ENCODE peak calls at places on chromosomes 2 and 18, in eight cellular contexts. D is left ventricle myocardium inferior, V is neuronal stem cell, L is fibroblast of villous mesenchyme, F is GM23248, J is colonic mucosa, K is fibroblast of pulmonary artery, O is breast epithelium. T is an unnamed sample.

GRCh38 chr2:217732995-217733394 is 269.8 kb downstream of the TNS1 start:
- DNase-seq in D (no peak), V (no peak), L (no peak), F (peak; percentile 86), J (no peak), K (peak; percentile 27), O (no peak), T (no peak)

GRCh38 chr2:181685150-181685688 is 4.9 kb upstream of the NEUROD1 start:
- DNase-seq in D (no peak), V (no peak), L (no peak), F (peak; percentile 50), J (no peak), K (peak; percentile 30), O (no peak), T (no peak)

GRCh38 chr2:98459776-98460175 is 15.1 kb downstream of the INPP4A start:
- DNase-seq in D (no peak), V (no peak), L (peak; percentile 34), F (no peak), J (no peak), K (no peak), O (no peak), T (no peak)

GRCh38 chr2:42770288-42771131 is 6.6 kb upstream of the OXER1 start:
- DNase-seq in D (no peak), V (peak; percentile 45), L (peak; percentile 61), F (peak; percentile 51), J (no peak), K (peak; percentile 64), O (no peak), T (no peak)

GRCh38 chr2:241069821-241070281 is 32.2 kb downstream of the MTERF4 start:
- DNase-seq in D (no peak), V (no peak), L (no peak), F (no peak), J (no peak), K (no peak), O (no peak), T (no peak)

GRCh38 chr2:160301420-160301819 is 101.3 kb upstream of the ITGB6 start:
- DNase-seq in D (no peak), V (no peak), L (no peak), F (peak; percentile 84), J (no peak), K (no peak), O (no peak), T (no peak)

GRCh38 chr2:88880441-88880953 is 189.0 kb downstream of the RPIA start:
- DNase-seq in D (no peak), V (peak; percentile 57), L (peak; percentile 50), F (peak; percentile 64), J (peak; percentile 53), K (peak; percentile 69), O (no peak), T (no peak)

GRCh38 chr18:45777393-45777792 is 48.1 kb upstream of the SIGLEC15 start:
- DNase-seq in D (no peak), V (no peak), L (peak; percentile 57), F (peak; percentile 92), J (no peak), K (peak; percentile 82), O (no peak), T (no peak)

GRCh38 chr2:11111811-11112425 is 43.3 kb upstream of the SLC66A3 start:
- DNase-seq in D (no peak), V (no peak), L (no peak), F (no peak), J (no peak), K (no peak), O (no peak), T (no peak)

GRCh38 chr18:70024829-70025228 is 77.2 kb upstream of the CD226 start:
- DNase-seq in D (no peak), V (no peak), L (no peak), F (no peak), J (no peak), K (no peak), O (no peak), T (no peak)

GRCh38 chr2:176494949-176495353 is 225.7 kb downstream of the MTX2 start:
- DNase-seq in D (peak; percentile 49), V (no peak), L (no peak), F (peak; percentile 54), J (no peak), K (peak; percentile 66), O (no peak), T (no peak)

GRCh38 chr2:182101263-182101662 is 115.6 kb downstream of the PPP1R1C start:
- DNase-seq in D (no peak), V (no peak), L (no peak), F (peak; percentile 3), J (no peak), K (peak; percentile 4), O (no peak), T (no peak)

GRCh38 chr2:106139575-106139935 is 54.5 kb downstream of the UXS1 start:
- DNase-seq in D (no peak), V (no peak), L (no peak), F (no peak), J (no peak), K (no peak), O (no peak), T (no peak)

GRCh38 chr2:3223080-3223923 is 154.3 kb downstream of the EIPR1 start:
- DNase-seq in D (no peak), V (no peak), L (peak; percentile 50), F (peak; percentile 53), J (no peak), K (peak; percentile 77), O (no peak), T (peak; percentile 63)

GRCh38 chr2:10042301-10043161 is 819 bp upstream of the KLF11 start:
- DNase-seq in D (peak; percentile 89), V (no peak), L (peak; percentile 92), F (peak; percentile 89), J (peak; percentile 80), K (peak; percentile 81), O (no peak), T (peak; percentile 64)
- H3K4me3 ChIP-seq in D (peak overlapping the region; percentile 67), V (peak overlapping the region; percentile 57), L (peak overlapping the region; percentile 66), F (peak overlapping the region; percentile 74), J (peak overlapping the region; percentile 22), K (peak overlapping the region; percentile 56), O (peak overlapping the region; percentile 94), T (peak overlapping the region; percentile 64)

GRCh38 chr2:102764083-102764482 is 2.3 kb downstream of the TMEM182 start:
- DNase-seq in D (no peak), V (no peak), L (peak; percentile 8), F (no peak), J (no peak), K (peak; percentile 10), O (no peak), T (no peak)
- H3K4me3 ChIP-seq in D (peak overlapping the region; percentile 63), V (no peak overlapping the region), L (no peak overlapping the region), F (no peak overlapping the region), J (no peak overlapping the region), K (no peak overlapping the region), O (no peak overlapping the region), T (no peak overlapping the region)

DNA sequence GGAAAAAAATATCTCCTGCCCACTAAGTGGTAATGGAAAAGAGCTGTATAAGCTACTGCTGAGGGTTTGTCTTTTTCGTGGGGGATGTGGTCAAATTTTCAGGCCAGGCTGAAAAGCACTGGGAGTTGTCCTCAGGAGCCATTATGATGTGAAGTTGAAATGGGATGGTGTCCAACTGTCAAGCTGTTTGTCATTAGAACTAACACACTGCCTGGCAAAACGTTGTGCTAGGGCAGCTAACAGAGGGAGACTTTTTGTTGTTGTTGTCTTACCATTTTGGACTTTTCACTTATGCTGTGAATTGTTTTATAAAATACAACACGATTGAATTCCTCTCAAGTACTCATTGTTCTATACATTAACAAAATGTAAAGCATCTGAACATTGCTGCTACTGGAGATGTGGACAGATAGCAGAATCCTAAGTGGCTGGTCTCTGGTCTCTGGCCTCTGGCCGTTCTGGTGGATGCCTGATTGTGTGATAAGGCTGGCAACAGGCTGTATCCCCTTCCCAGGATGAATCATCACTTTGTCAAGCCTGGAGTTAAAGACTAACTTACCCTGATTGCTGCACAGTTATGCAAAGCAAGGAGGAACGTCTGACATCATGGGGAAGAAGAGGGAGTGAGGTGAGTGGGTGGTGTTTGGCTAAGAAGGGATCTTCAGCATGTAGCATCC is 2.3 kb downstream of the MYO1B start:
- DNase-seq in D (no peak), V (no peak), L (peak; percentile 95), F (peak; percentile 95), J (peak; percentile 76), K (peak; percentile 94), O (no peak), T (no peak)
- H3K4me3 ChIP-seq in D (peak overlapping the region; percentile 92), V (no peak overlapping the region), L (peak overlapping the region; percentile 89), F (peak overlapping the region; percentile 94), J (peak overlapping the region; percentile 88), K (peak overlapping the region; percentile 78), O (peak overlapping the region; percentile 91), T (no peak overlapping the region)

GRCh38 chr2:186614373-186614772 is 24.5 kb downstream of the ITGAV start:
- DNase-seq in D (no peak), V (no peak), L (no peak), F (no peak), J (no peak), K (no peak), O (no peak), T (no peak)
- H3K4me3 ChIP-seq in D (no peak overlapping the region), V (no peak overlapping the region), L (no peak overlapping the region), F (no peak overlapping the region), J (no peak overlapping the region), K (no peak overlapping the region), O (no peak overlapping the region), T (no peak overlapping the region)

DNA sequence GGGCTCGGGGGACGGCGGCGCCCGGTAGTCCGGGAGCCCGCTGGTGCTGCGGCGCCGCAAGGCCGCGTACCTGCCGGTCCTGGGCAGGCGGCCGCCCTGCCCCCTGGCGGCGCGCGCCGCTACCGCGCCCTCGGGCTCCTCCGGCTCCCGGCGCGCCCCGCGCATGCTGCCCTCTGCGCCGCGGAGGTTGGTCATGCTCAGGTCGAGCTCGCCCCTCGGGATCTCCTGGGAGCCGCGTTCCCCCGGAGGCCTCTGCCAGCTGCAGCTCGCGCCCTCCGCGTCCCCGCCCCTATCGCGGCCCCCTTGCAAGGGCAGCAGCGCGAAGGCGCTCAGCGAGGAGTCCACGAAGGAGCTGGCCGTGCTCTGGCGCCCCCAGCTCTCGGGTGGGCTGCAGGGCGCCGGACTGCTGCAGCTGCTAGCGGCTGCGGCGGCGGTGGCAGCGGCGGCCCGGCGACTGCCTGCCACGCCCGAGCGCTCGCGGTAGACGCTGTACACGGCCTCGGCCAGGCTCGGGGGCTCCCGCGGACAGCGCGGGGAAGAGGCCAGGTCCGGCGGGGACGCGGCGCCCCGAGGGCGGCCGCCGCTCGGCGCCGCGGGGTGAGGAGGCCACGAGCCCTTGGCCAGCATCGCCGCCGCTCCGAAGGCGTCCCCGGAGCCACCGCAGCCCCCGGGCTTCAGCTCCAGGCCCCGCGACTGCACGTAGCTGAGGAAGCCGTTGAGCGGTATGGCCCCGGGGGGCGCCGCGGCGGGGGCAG is 4.5 kb downstream of the TMEM200C start:
- DNase-seq in D (peak; percentile 29), V (peak; percentile 69), L (no peak), F (no peak), J (peak; percentile 29), K (peak; percentile 8), O (no peak), T (no peak)
- H3K4me3 ChIP-seq in D (peak overlapping the region; percentile 69), V (peak overlapping the region; percentile 81), L (no peak overlapping the region), F (no peak overlapping the region), J (peak overlapping the region; percentile 35), K (no peak overlapping the region), O (peak overlapping the region; percentile 79), T (no peak overlapping the region)